ENCODE peak calls at places on chromosomes 6 and 20, in five cellular contexts. One of them, this sample, is unnamed.

GRCh38 chr6:73800997-73801396 is 105.0 kb downstream of the CD109 start:
- DNase-seq in posterior cingulate gyrus: no peak
- DNase-seq in HT-29: no peak
- DNase-seq in right atrium auricular region: no peak
- DNase-seq in HEK293T: no peak
- DNase-seq in this sample: no peak

GRCh38 chr20:41833739-41834138 is 215.6 kb upstream of the CHD6 start:
- DNase-seq in HEK293T: no peak
- DNase-seq in right atrium auricular region: no peak
- DNase-seq in posterior cingulate gyrus: no peak
- DNase-seq in HT-29: no peak
- DNase-seq in this sample: no peak

GRCh38 chr20:137668-138131 is 4.7 kb upstream of the DEFB126 start:
- DNase-seq in HT-29: peak; percentile 52
- DNase-seq in HEK293T: peak; percentile 17
- DNase-seq in posterior cingulate gyrus: no peak
- DNase-seq in right atrium auricular region: no peak
- DNase-seq in this sample: no peak

GRCh38 chr6:166998256-166999144 is 697 bp upstream of the CEP43 start:
- DNase-seq in right atrium auricular region: no peak
- DNase-seq in posterior cingulate gyrus: no peak
- DNase-seq in HEK293T: peak; percentile 24
- DNase-seq in HT-29: peak; percentile 19
- DNase-seq in this sample: no peak

GRCh38 chr6:153117986-153118886 is 12.8 kb downstream of the RGS17 start:
- DNase-seq in right atrium auricular region: no peak
- DNase-seq in HT-29: peak; percentile 47
- DNase-seq in posterior cingulate gyrus: no peak
- DNase-seq in HEK293T: no peak
- DNase-seq in this sample: no peak

GRCh38 chr20:7159903-7160302 is 392.4 kb downstream of the BMP2 start:
- DNase-seq in HEK293T: no peak
- DNase-seq in posterior cingulate gyrus: no peak
- DNase-seq in right atrium auricular region: no peak
- DNase-seq in HT-29: no peak
- DNase-seq in this sample: no peak

GRCh38 chr20:32804817-32805216 is 14.9 kb upstream of the MAPRE1 start:
- DNase-seq in HEK293T: no peak
- DNase-seq in right atrium auricular region: no peak
- DNase-seq in HT-29: no peak
- DNase-seq in posterior cingulate gyrus: no peak
- DNase-seq in this sample: no peak

GRCh38 chr6:21227486-21227885 is 366.1 kb upstream of the SOX4 start:
- DNase-seq in HT-29: no peak
- DNase-seq in posterior cingulate gyrus: no peak
- DNase-seq in HEK293T: no peak
- DNase-seq in right atrium auricular region: no peak
- DNase-seq in this sample: no peak

GRCh38 chr20:25313608-25314007 is 65.7 kb downstream of the PYGB start:
- DNase-seq in HT-29: no peak
- DNase-seq in HEK293T: no peak
- DNase-seq in right atrium auricular region: no peak
- DNase-seq in posterior cingulate gyrus: peak; percentile 6
- DNase-seq in this sample: no peak

GRCh38 chr20:60138263-60139127 is 180.3 kb downstream of the CDH26 start:
- DNase-seq in posterior cingulate gyrus: no peak
- DNase-seq in HEK293T: peak; percentile 60
- DNase-seq in HT-29: no peak
- DNase-seq in right atrium auricular region: no peak
- DNase-seq in this sample: no peak

GRCh38 chr6:26054659-26054936 is 32.6 kb upstream of the HFE start:
- DNase-seq in HT-29: peak; percentile 88
- DNase-seq in right atrium auricular region: no peak
- DNase-seq in posterior cingulate gyrus: no peak
- DNase-seq in HEK293T: no peak
- DNase-seq in this sample: no peak

GRCh38 chr20:24146231-24146634 is 157.7 kb upstream of the GGTLC1 start:
- DNase-seq in posterior cingulate gyrus: no peak
- DNase-seq in HT-29: no peak
- DNase-seq in right atrium auricular region: no peak
- DNase-seq in HEK293T: no peak
- DNase-seq in this sample: no peak

GRCh38 chr20:34108616-34109174 is 3.3 kb downstream of the EIF2S2 start:
- DNase-seq in right atrium auricular region: no peak
- DNase-seq in HT-29: no peak
- DNase-seq in HEK293T: no peak
- DNase-seq in posterior cingulate gyrus: no peak
- DNase-seq in this sample: no peak

GRCh38 chr6:17393335-17394191 is at the start of gene CAP2:
- DNase-seq in posterior cingulate gyrus: peak; percentile 75
- DNase-seq in HT-29: peak; percentile 28
- DNase-seq in HEK293T: peak; percentile 74
- DNase-seq in right atrium auricular region: peak; percentile 67
- DNase-seq in this sample: peak; percentile 89

GRCh38 chr6:156559151-156559690 is 218.0 kb upstream of the ARID1B start:
- DNase-seq in HEK293T: no peak
- DNase-seq in HT-29: no peak
- DNase-seq in right atrium auricular region: no peak
- DNase-seq in posterior cingulate gyrus: no peak
- DNase-seq in this sample: no peak

GRCh38 chr6:43807228-43808061 is 37.4 kb downstream of the VEGFA start:
- DNase-seq in right atrium auricular region: no peak
- DNase-seq in HT-29: peak; percentile 49
- DNase-seq in HEK293T: no peak
- DNase-seq in posterior cingulate gyrus: no peak
- DNase-seq in this sample: no peak

GRCh38 chr6:25103603-25104002 is 167.8 kb upstream of the RIPOR2 start:
- DNase-seq in HEK293T: no peak
- DNase-seq in posterior cingulate gyrus: no peak
- DNase-seq in right atrium auricular region: no peak
- DNase-seq in HT-29: no peak
- DNase-seq in this sample: no peak

GRCh38 chr6:52157301-52157930 is 28.8 kb upstream of the IL17A start:
- DNase-seq in HEK293T: no peak
- DNase-seq in HT-29: no peak
- DNase-seq in posterior cingulate gyrus: no peak
- DNase-seq in right atrium auricular region: no peak
- DNase-seq in this sample: no peak

GRCh38 chr6:34656378-34657036 is 40.1 kb downstream of the ILRUN start:
- DNase-seq in posterior cingulate gyrus: no peak
- DNase-seq in right atrium auricular region: no peak
- DNase-seq in HEK293T: no peak
- DNase-seq in HT-29: peak; percentile 68
- DNase-seq in this sample: no peak

GRCh38 chr6:150252714-150253444 is 110.0 kb downstream of the PPP1R14C start:
- DNase-seq in HEK293T: no peak
- DNase-seq in HT-29: no peak
- DNase-seq in posterior cingulate gyrus: no peak
- DNase-seq in right atrium auricular region: no peak
- DNase-seq in this sample: no peak

GRCh38 chr20:51404297-51405060 is 138.0 kb downstream of the NFATC2 start:
- DNase-seq in HT-29: no peak
- DNase-seq in posterior cingulate gyrus: no peak
- DNase-seq in right atrium auricular region: no peak
- DNase-seq in HEK293T: no peak
- DNase-seq in this sample: no peak

GRCh38 chr6:147311218-147311617 is 107.0 kb downstream of the STXBP5 start:
- DNase-seq in HT-29: no peak
- DNase-seq in right atrium auricular region: no peak
- DNase-seq in posterior cingulate gyrus: no peak
- DNase-seq in HEK293T: no peak
- DNase-seq in this sample: no peak

GRCh38 chr20:23143098-23143497 is 57.0 kb upstream of the CD93 start:
- DNase-seq in HEK293T: no peak
- DNase-seq in HT-29: peak; percentile 69
- DNase-seq in right atrium auricular region: peak; percentile 91
- DNase-seq in posterior cingulate gyrus: no peak
- DNase-seq in this sample: peak; percentile 84

GRCh38 chr6:169639653-169640278 is 62.1 kb downstream of the WDR27 start:
- DNase-seq in posterior cingulate gyrus: no peak
- DNase-seq in HEK293T: no peak
- DNase-seq in right atrium auricular region: no peak
- DNase-seq in HT-29: no peak
- DNase-seq in this sample: no peak

GRCh38 chr20:59258103-59258705 is 42.2 kb upstream of the EDN3 start:
- DNase-seq in HEK293T: no peak
- DNase-seq in posterior cingulate gyrus: no peak
- DNase-seq in HT-29: no peak
- DNase-seq in right atrium auricular region: no peak
- DNase-seq in this sample: no peak

GRCh38 chr20:21323640-21324039 is 20.5 kb downstream of the XRN2 start:
- DNase-seq in HT-29: no peak
- DNase-seq in posterior cingulate gyrus: no peak
- DNase-seq in right atrium auricular region: no peak
- DNase-seq in HEK293T: no peak
- DNase-seq in this sample: no peak

GRCh38 chr6:26383624-26384417 is 913 bp downstream of the BTN2A2 start:
- DNase-seq in right atrium auricular region: no peak
- DNase-seq in HEK293T: no peak
- DNase-seq in HT-29: peak; percentile 27
- DNase-seq in posterior cingulate gyrus: no peak
- DNase-seq in this sample: no peak

GRCh38 chr20:4951299-4951698 is 50.0 kb downstream of the SLC23A2 start:
- DNase-seq in right atrium auricular region: peak; percentile 64
- DNase-seq in HT-29: no peak
- DNase-seq in posterior cingulate gyrus: no peak
- DNase-seq in HEK293T: no peak
- DNase-seq in this sample: no peak